ENCODE peak calls at places on chromosomes 6 and 20, in six cellular contexts. M is activated naive CD8-positive, alpha-beta T cell treated with anti-CD3 and anti-CD28 coated beads, Interleukin-2, amount 50 U/mL, for 24 hours; V is Karpas-422; C is NCI-H1092 treated with DMSO at 0.1 percent for 48 hours; T is NCI-H446 treated with DMSO at 0.1 percent for 48 hours; W is activated CD8-positive, alpha-beta memory T cell treated with anti-CD3 and anti-CD28 coated beads for 48 hours. J is an unnamed sample.
A peak's percentile ranks its signal among the peaks of the same experiment; 100 is the strongest.

GRCh38 chr6:147515327-147515726 is 6.8 kb downstream of the SAMD5 start:
- DNase-seq in M (no peak), V (no peak), C (no peak), T (no peak), W (no peak), J (no peak)

GRCh38 chr6:97077380-97077779 is 152.9 kb downstream of the KLHL32 start:
- DNase-seq in M (no peak), V (no peak), C (no peak), T (no peak), W (no peak), J (no peak)

GRCh38 chr6:56808871-56809359 is 146.0 kb upstream of the BEND6 start:
- DNase-seq in M (no peak), V (no peak), C (no peak), T (peak; percentile 62), W (no peak), J (no peak)

GRCh38 chr6:137873273-137873762 is 6.3 kb downstream of the TNFAIP3 start:
- DNase-seq in M (peak; percentile 85), V (no peak), C (no peak), T (no peak), W (peak; percentile 68), J (no peak)

GRCh38 chr6:157530126-157530525 is 149.1 kb downstream of the ZDHHC14 start:
- DNase-seq in M (no peak), V (no peak), C (no peak), T (no peak), W (no peak), J (no peak)

GRCh38 chr6:43989556-43990248 is 137.6 kb downstream of the MRPL14 start:
- DNase-seq in M (no peak), V (no peak), C (no peak), T (no peak), W (no peak), J (no peak)

GRCh38 chr20:52924411-52925271 is 47.5 kb upstream of the TSHZ2 start:
- DNase-seq in M (no peak), V (no peak), C (no peak), T (no peak), W (no peak), J (no peak)

GRCh38 chr6:170124150-170124549 is 166.7 kb downstream of the DLL1 start:
- DNase-seq in M (no peak), V (no peak), C (no peak), T (no peak), W (no peak), J (no peak)

GRCh38 chr6:105651969-105652368 is 249.1 kb upstream of the PREP start:
- DNase-seq in M (peak; percentile 20), V (peak; percentile 20), C (no peak), T (no peak), W (no peak), J (no peak)

GRCh38 chr20:58512808-58513552 is 2.2 kb downstream of the APCDD1L start:
- DNase-seq in M (no peak), V (no peak), C (no peak), T (no peak), W (no peak), J (no peak)

GRCh38 chr20:6053064-6053775 is 640 bp downstream of the LRRN4 start:
- DNase-seq in M (no peak), V (no peak), C (no peak), T (no peak), W (no peak), J (no peak)

GRCh38 chr6:99905209-99906106 is 88.6 kb downstream of the MCHR2 start:
- DNase-seq in M (no peak), V (peak; percentile 82), C (peak; percentile 47), T (peak; percentile 15), W (no peak), J (peak; percentile 60)

GRCh38 chr6:3500262-3501001 is 43.6 kb upstream of the SLC22A23 start:
- DNase-seq in M (no peak), V (no peak), C (no peak), T (peak; percentile 11), W (no peak), J (no peak)

GRCh38 chr20:25863536-25864325 is 167.1 kb upstream of the ZNF337 start:
- DNase-seq in M (no peak), V (peak; percentile 42), C (no peak), T (peak; percentile 31), W (no peak), J (no peak)

GRCh38 chr6:126888727-126889725 is 229.4 kb upstream of the RSPO3 start:
- DNase-seq in M (no peak), V (no peak), C (no peak), T (no peak), W (no peak), J (no peak)

GRCh38 chr20:63580796-63581461 is 6.9 kb upstream of the HELZ2 start:
- DNase-seq in M (peak; percentile 60), V (peak; percentile 81), C (peak; percentile 27), T (no peak), W (no peak), J (peak; percentile 52)

GRCh38 chr6:144283781-144284473 is 1.2 kb upstream of the UTRN start:
- DNase-seq in M (no peak), V (peak; percentile 44), C (no peak), T (no peak), W (no peak), J (no peak)

GRCh38 chr6:111653434-111653833 is 47.8 kb upstream of the TRAF3IP2 start:
- DNase-seq in M (no peak), V (no peak), C (no peak), T (no peak), W (no peak), J (no peak)

GRCh38 chr20:24981282-24981681 is 11.3 kb downstream of the APMAP start:
- DNase-seq in M (no peak), V (no peak), C (no peak), T (no peak), W (no peak), J (no peak)

GRCh38 chr6:162778603-162779002 is 50.8 kb downstream of the PACRG start:
- DNase-seq in M (no peak), V (no peak), C (no peak), T (no peak), W (no peak), J (no peak)

GRCh38 chr6:56851104-56851503 is 103.8 kb upstream of the BEND6 start:
- DNase-seq in M (no peak), V (no peak), C (no peak), T (no peak), W (no peak), J (no peak)

GRCh38 chr20:56735087-56735642 is 106.1 kb downstream of the TFAP2C start:
- DNase-seq in M (no peak), V (no peak), C (no peak), T (no peak), W (no peak), J (no peak)

GRCh38 chr20:63377256-63378114 is 16.3 kb upstream of the CHRNA4 start:
- DNase-seq in M (no peak), V (no peak), C (peak; percentile 24), T (no peak), W (no peak), J (no peak)

GRCh38 chr20:47638851-47639250 is 137.2 kb downstream of the NCOA3 start:
- DNase-seq in M (no peak), V (no peak), C (no peak), T (no peak), W (no peak), J (no peak)

GRCh38 chr6:159002432-159003160 is 2.6 kb upstream of the RSPH3 start:
- DNase-seq in M (no peak), V (no peak), C (no peak), T (no peak), W (no peak), J (peak; percentile 85)

GRCh38 chr6:38192486-38192885 is 373.0 kb downstream of the ZFAND3 start:
- DNase-seq in M (no peak), V (no peak), C (no peak), T (no peak), W (no peak), J (no peak)

GRCh38 chr6:105364243-105364642 is 38.6 kb downstream of the PREP start:
- DNase-seq in M (no peak), V (no peak), C (no peak), T (no peak), W (no peak), J (no peak)

GRCh38 chr6:26329763-26330511 is 35.1 kb upstream of the BTN3A2 start:
- DNase-seq in M (peak; percentile 73), V (no peak), C (peak; percentile 35), T (peak; percentile 25), W (no peak), J (no peak)

GRCh38 chr6:38524436-38525145 is 115.1 kb downstream of the BTBD9 start:
- DNase-seq in M (no peak), V (no peak), C (no peak), T (no peak), W (no peak), J (no peak)

GRCh38 chr20:47735412-47736400 is 49.6 kb downstream of the SULF2 start:
- DNase-seq in M (no peak), V (no peak), C (no peak), T (no peak), W (no peak), J (no peak)

GRCh38 chr20:53889411-53890148 is 180.8 kb downstream of the BCAS1 start:
- DNase-seq in M (no peak), V (no peak), C (no peak), T (no peak), W (no peak), J (no peak)

J was measured in HCT116.